ENCODE peak calls at places on chromosomes 5 and 9, in five cellular contexts. I is right atrium auricular region, C is cardiac fibroblast, N is left ventricle myocardium inferior, T is cardiac muscle cell. K is an unnamed sample.

GRCh38 chr9:2497666-2498400 is 123.8 kb upstream of the VLDLR start:
- DNase-seq in T (no peak), C (no peak), N (no peak), I (no peak), K (no peak)

GRCh38 chr9:132055756-132056155 is 23.9 kb downstream of the MED27 start:
- DNase-seq in N (no peak), I (no peak), C (no peak), T (no peak), K (no peak)

GRCh38 chr5:66074891-66075290 is 69.2 kb upstream of the SREK1 start:
- DNase-seq in C (no peak), N (no peak), I (no peak), T (no peak), K (no peak)

GRCh38 chr9:106644661-106645060 is 218.3 kb upstream of the ZNF462 start:
- DNase-seq in T (no peak), I (no peak), N (no peak), C (peak), K (no peak)

GRCh38 chr5:40046792-40047191 is 622.0 kb upstream of the DAB2 start:
- DNase-seq in N (no peak), I (no peak), C (peak), T (peak), K (no peak)

GRCh38 chr9:6305954-6306563 is 22.1 kb upstream of the TPD52L3 start:
- DNase-seq in N (no peak), T (peak), C (peak), I (no peak), K (no peak)

GRCh38 chr5:112109331-112109993 is 309.6 kb downstream of the EPB41L4A start:
- DNase-seq in N (no peak), T (peak), C (peak), I (no peak), K (no peak)

GRCh38 chr5:172548311-172548731 is 92.7 kb upstream of the NEURL1B start:
- DNase-seq in N (no peak), T (no peak), C (no peak), I (no peak), K (no peak)

GRCh38 chr9:93978498-93978897 is 23.3 kb upstream of the BARX1 start:
- DNase-seq in T (no peak), C (no peak), N (no peak), I (no peak), K (no peak)

GRCh38 chr9:976805-977360 is 428 bp downstream of the DMRT3 start:
- DNase-seq in C (no peak), N (no peak), I (no peak), T (no peak), K (no peak)

GRCh38 chr9:117204971-117205370 is 209.9 kb downstream of the ASTN2 start:
- DNase-seq in N (no peak), T (no peak), I (no peak), C (no peak), K (no peak)

GRCh38 chr9:79801459-79801858 is 229.7 kb downstream of the TLE4 start:
- DNase-seq in I (no peak), C (no peak), T (no peak), N (no peak), K (no peak)

GRCh38 chr5:176620333-176620981 is 9.9 kb downstream of the SNCB start:
- DNase-seq in I (no peak), N (no peak), C (peak), T (peak), K (no peak)
- H3K4me3 ChIP-seq in I (no peak), N (no peak), C (peak), T (no peak), K (peak)

GRCh38 chr5:43036856-43037711 is 3.0 kb downstream of the ANXA2R start:
- DNase-seq in I (no peak), N (no peak), C (peak), T (peak), K (no peak)
- H3K4me3 ChIP-seq in I (peak), N (peak), C (peak), T (no peak), K (peak)

DNA sequence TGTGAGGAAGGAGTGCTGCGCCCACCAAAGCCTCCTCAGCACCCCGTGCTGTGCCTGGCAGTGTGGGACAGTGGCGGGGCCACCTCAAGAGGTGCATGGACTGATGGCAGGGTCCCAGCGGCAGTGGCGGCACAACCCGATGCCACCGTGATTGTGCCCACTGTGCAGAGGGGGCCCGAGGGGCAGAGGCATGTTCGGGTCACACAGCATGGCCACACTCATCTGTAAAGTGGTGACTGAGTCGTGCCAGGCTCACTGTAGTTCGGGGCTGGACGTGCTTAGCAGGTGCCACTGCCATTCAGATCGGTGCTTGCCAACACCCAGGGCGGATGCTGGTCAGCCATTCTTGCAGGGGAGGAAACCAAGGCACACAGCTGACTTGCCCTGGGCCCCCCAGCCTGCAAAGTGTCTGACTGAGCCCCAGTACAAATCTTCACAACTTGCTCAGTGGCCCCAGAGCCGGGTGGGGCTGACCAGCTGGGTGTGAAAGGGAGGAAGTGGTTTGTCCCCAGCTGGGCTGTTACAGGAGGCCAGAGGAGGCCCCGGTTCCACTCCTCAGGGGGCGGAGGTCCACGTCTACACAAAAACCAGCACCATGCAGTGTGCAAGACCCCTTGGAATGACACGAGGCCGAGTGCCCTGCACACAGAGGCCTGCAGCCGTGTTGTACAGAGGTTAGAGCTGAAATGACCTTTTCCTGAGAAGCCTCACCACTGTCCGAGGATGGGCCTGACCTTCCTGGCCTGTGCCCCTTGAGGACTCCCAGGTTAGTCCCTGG is 17.8 kb downstream of the FGD3 start:
- DNase-seq in I (no peak), N (peak), T (no peak), C (no peak), K (no peak)
- H3K4me3 ChIP-seq in I (peak), N (peak), T (no peak), C (no peak), K (peak)

DNA sequence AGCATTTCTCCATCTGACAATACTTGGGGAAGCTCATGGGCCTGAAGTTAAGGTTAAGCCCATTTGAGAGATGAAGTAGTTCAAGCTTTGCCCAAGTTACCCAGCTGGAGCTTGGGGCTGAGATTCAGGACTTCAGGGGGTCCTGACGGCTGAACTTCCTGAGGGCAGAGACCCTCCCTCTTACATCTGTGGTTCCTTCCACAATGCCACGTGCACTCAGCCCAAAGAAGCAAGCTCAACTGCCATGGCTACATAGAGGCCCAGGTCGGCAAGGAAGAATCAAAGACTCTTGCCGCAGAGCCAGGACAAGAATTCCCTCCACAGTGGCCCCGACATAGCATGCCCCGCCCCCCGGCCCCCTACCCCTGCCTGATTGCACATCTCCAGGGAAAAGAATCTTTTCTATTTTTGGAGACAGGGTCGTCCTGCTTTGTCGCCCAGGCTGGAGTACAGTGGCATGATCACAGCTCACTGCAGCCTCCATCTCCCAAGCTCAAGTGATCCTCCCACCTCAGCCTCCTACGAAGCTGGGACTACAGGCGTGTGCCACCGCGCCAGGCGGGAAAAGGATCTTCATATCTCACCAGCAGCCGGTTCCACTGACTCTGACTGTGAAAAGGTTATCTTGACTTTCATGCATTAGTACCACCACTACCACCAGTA is 9.2 kb downstream of the PHF19 start:
- DNase-seq in I (no peak), N (no peak), C (no peak), T (no peak), K (no peak)
- H3K4me3 ChIP-seq in I (no peak), N (peak), C (no peak), T (peak), K (peak)